ENCODE peak calls at places on chromosomes 12 and 14, in nine cellular contexts. U, P, K, O, M, H, Q, B and T are unnamed samples. For H3K4me1, the result is how much of the 10 kb centered on the place peaks cover.

GRCh38 chr14:104207142-104207845 is 68.9 kb downstream of the KIF26A start:
- DNase-seq in U (no peak), K (no peak), H (no peak), Q (no peak), B (no peak), P (no peak), O (no peak), M (no peak), T (no peak)

GRCh38 chr12:52207895-52208294 is 16.1 kb upstream of the KRT80 start:
- DNase-seq in O (peak), Q (peak), P (no peak), M (peak), B (no peak), U (no peak), K (peak), H (no peak), T (peak)

GRCh38 chr12:15978431-15978950 is 67.4 kb downstream of the DERA start:
- DNase-seq in K (no peak), O (no peak), M (no peak), P (no peak), B (no peak), Q (peak), H (no peak), U (no peak), T (no peak)

GRCh38 chr12:11508699-11509098 is 113.3 kb upstream of the PRB2 start:
- DNase-seq in Q (no peak), U (peak), H (no peak), B (no peak), P (no peak), K (no peak), M (no peak), O (no peak), T (no peak)

GRCh38 chr14:54908230-54908629 is 5.6 kb upstream of the GCH1 start:
- DNase-seq in H (no peak), Q (no peak), B (no peak), U (no peak), M (no peak), K (no peak), P (no peak), O (no peak), T (no peak)

GRCh38 chr14:74945261-74945851 is 10.0 kb downstream of the PGF start:
- DNase-seq in H (peak), K (peak), U (peak), O (no peak), B (no peak), Q (peak), P (peak), M (no peak), T (no peak)

GRCh38 chr14:50668008-50668851 is at the start of gene SAV1:
- DNase-seq in K (peak), U (peak), O (peak), P (peak), B (no peak), Q (peak), M (peak), H (peak), T (peak)

GRCh38 chr12:121843236-121843982 is 15.2 kb downstream of the HPD start:
- DNase-seq in K (no peak), B (no peak), U (no peak), P (no peak), Q (no peak), M (no peak), H (no peak), O (no peak), T (no peak)

GRCh38 chr12:46160081-46160980 is 108.5 kb downstream of the SLC38A1 start:
- DNase-seq in K (peak), H (no peak), O (peak), Q (no peak), B (no peak), P (no peak), U (no peak), M (no peak), T (no peak)

GRCh38 chr12:78194448-78194847 is 363.8 kb downstream of the NAV3 start:
- DNase-seq in O (no peak), Q (peak), H (no peak), U (no peak), P (no peak), B (no peak), M (no peak), K (no peak), T (no peak)

GRCh38 chr12:105907982-105908381 is 230.8 kb downstream of the NUAK1 start:
- DNase-seq in H (no peak), M (no peak), B (no peak), P (no peak), O (no peak), K (no peak), Q (no peak), U (no peak), T (no peak)

GRCh38 chr12:42172811-42173210 is 28.1 kb upstream of the GXYLT1 start:
- DNase-seq in O (no peak), H (no peak), M (no peak), P (no peak), B (no peak), U (no peak), K (no peak), Q (no peak), T (no peak)

DNA sequence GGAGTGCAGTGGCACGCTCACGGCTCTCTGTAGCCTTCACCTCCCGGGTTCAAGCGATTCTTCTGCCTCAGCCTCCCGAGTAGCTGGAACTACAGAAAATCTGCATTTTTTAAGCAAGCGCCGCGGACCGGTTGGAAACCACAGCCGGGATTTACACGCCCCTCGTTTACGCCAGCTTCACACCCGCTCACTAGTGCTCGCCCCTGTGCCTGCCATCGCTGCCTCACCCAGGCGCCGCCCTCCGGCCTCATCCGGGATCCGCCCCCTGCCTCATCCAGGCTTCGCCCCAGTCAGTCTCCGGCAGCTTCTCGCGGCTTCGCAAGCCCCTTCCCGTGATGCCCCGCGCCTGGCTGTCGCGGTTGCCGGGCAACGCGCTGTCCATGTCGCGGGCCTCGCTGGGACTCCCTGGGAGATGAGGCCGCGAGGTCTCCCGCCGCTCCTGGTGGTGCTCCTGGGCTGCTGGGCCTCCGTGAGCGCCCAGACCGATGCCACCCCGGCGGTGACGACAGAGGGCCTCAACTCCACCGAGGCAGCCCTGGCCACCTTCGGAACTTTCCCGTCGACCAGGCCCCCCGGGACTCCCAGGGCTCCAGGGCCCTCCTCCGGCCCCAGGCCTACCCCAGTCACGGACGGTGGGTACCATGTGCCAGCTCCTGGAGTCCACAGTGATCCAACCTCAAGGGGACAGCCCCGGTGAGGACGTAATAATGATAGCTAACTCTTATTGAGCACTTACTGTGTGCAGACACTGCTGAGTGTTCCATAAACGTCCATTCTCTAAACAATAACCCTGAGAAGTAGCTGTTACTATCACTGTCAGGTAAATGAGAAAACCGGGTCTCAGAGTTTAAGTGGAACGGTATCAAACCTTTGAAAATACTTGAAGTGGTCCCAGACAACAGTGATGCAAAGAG is at the start of gene TCTN1:
- DNase-seq in U (peak), Q (peak), K (peak), O (peak), M (peak), H (peak), B (peak), P (peak), T (peak)
- TF ChIP-seq POLR2AphosphoS5 in U (peak), Q (peak), K (peak), O (peak), M (no peak), H (peak), B (peak), P (peak), T (peak)

GRCh38 chr14:67950386-67950785 is 130.8 kb downstream of the RAD51B start:
- DNase-seq in K (no peak), P (no peak), Q (no peak), H (no peak), U (no peak), B (no peak), O (no peak), M (no peak), T (no peak)
- H3K4me1 ChIP-seq in K (under half), P (under half), Q (under half), H (under half), U (under half), B (under half), O (under half), M (under half), T (under half)

DNA sequence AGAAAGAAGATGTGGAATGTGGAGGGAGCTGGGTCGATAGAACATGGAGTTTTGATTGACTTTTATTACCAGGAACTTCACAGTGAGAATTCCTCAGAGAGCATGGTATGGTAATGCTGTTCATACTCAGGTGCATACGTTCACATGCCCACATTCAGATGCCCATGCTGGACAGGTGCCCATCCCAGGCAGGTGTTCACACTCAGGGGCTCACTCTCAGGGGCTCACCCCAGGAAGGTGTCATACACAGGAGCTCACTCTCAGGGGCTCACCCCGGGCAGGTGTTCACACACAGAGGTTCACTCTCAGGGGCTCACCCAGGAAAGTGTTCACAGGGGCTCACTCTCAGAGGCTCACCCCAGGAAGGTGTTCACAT is 360.0 kb upstream of the SFSWAP start:
- DNase-seq in H (no peak), M (no peak), K (no peak), P (no peak), B (no peak), Q (no peak), O (no peak), U (no peak), T (no peak)
- H3K27ac ChIP-seq in H (no peak), M (no peak), K (no peak), P (no peak), B (no peak), Q (no peak), O (no peak), U (no peak), T (no peak)

GRCh38 chr12:50017047-50017446 is 8.2 kb downstream of the RACGAP1 start:
- DNase-seq in Q (peak), P (peak), H (no peak), M (peak), U (no peak), O (no peak), K (peak), B (no peak), T (peak)
- TF ChIP-seq POLR2AphosphoS5 in Q (no peak), P (no peak), H (no peak), M (no peak), U (no peak), O (no peak), K (peak), B (no peak), T (peak)

GRCh38 chr12:120106151-120106550 is 10.4 kb downstream of the RAB35 start:
- DNase-seq in B (no peak), H (no peak), K (no peak), U (no peak), P (no peak), M (no peak), Q (no peak), O (no peak), T (no peak)

GRCh38 chr12:120110550-120111501 is 5.7 kb downstream of the RAB35 start:
- DNase-seq in P (peak), K (peak), B (no peak), M (no peak), U (peak), Q (no peak), H (no peak), O (no peak), T (peak)

GRCh38 chr12:120115066-120115465 is 1.5 kb downstream of the RAB35 start:
- DNase-seq in K (no peak), Q (no peak), P (no peak), H (no peak), U (no peak), O (no peak), B (no peak), M (no peak), T (no peak)

GRCh38 chr12:120104924-120105323 is 11.6 kb downstream of the RAB35 start:
- DNase-seq in H (no peak), O (no peak), M (no peak), B (no peak), P (no peak), Q (no peak), U (no peak), K (no peak), T (no peak)

DNA sequence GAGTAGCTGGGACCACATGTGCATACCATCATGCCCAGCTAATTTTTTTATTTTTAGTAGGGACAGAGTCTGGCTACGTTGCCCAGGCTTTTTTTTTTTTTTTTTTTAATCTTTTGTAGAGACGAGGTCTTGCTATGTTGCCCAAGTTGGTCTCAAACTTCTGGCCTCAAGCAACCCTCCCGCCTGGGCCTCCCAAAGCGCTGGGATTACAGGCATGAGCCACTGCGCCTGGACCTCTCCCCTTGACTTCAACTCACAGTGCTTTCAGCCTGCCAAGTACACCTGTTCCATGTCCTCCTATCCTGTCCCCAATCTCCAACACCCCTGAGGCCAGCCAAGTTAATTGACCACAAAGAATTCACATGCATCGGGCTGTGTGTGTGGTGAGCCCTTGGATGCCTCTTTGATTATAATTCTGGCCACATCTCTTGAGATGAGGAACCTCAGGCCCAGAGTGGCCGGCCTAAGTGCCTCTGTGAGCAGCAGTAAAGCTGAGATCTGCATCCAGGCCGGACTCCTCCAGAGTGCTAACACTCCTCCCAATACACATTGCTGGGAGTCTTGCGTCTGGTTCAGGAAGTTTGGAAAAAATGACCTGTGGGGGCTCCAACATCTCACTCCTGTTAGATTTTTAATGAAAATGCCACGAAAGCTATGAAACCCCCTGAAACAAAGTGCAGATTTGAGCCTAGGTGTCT is 6.8 kb downstream of the RAB35 start:
- DNase-seq in M (no peak), U (no peak), B (no peak), H (no peak), P (no peak), K (no peak), O (no peak), Q (no peak), T (no peak)
- H3K4me1 ChIP-seq in M (under half), U (under half), B (under half), H (under half), P (under half), K (under half), O (under half), Q (under half), T (half or more)

DNA sequence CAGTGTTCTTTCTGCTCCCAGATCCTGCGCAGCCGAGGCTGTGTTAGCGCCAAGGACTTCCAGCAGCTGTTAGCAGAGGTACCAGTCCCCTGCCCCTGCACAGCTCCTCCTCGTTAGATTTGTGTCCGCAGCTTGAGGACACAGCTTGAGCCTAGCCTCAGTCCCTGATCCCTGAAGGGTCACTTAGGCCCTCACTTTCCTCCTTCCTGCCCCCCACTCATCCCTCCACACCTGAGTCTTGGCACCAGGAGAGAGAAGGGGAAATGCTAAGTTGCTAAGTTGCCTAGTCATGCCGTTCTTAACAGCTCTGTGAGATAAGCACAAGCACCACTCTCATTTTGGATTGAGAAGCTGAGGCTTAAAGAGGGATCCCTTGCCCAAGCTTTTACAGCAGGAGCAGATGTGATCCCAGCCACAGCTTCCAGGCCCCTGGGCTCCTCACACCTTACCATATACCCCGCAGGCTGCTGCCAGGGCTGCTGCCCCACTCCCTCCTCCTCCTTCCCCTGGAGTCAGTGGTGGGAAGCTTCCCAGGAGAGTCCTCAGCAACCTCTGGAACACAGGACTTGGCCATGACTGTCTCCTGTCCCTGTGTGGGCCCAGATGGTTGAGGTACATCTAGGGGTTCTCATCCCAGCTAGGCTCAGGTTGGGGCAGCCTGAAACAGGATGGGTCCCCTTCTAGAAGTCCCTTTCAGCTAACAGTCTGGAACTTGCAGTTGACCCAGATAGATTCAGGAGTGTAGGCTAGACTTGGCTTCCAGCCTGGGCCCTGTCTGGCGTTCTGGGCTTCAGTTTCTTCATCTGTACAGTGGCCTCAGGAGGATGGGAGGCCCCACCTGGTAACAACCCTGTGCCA is 975 bp downstream of the OGFOD2 start:
- DNase-seq in O (no peak), B (no peak), M (peak), U (no peak), P (no peak), H (no peak), Q (peak), K (no peak), T (no peak)
- H3K27ac ChIP-seq in O (peak), B (peak), M (peak), U (no peak), P (peak), H (peak), Q (peak), K (peak), T (peak)

GRCh38 chr14:77467801-77468200 is 9.9 kb downstream of the AHSA1 start:
- DNase-seq in H (no peak), P (no peak), B (no peak), Q (no peak), M (no peak), U (no peak), K (no peak), O (no peak), T (no peak)

GRCh38 chr14:77474763-77475162 is 16.9 kb downstream of the AHSA1 start:
- DNase-seq in P (no peak), M (no peak), O (no peak), Q (no peak), H (no peak), B (no peak), U (no peak), K (no peak), T (no peak)

GRCh38 chr14:77469041-77469440 is 11.1 kb downstream of the AHSA1 start:
- DNase-seq in M (no peak), K (no peak), U (no peak), O (no peak), P (no peak), H (no peak), B (no peak), Q (no peak), T (no peak)

GRCh38 chr14:77469539-77469938 is 11.6 kb downstream of the AHSA1 start:
- DNase-seq in K (no peak), P (no peak), M (no peak), B (no peak), O (no peak), H (no peak), Q (no peak), U (no peak), T (no peak)

GRCh38 chr14:77470192-77470870 is 12.4 kb downstream of the AHSA1 start:
- DNase-seq in K (no peak), U (peak), Q (no peak), M (no peak), B (no peak), H (no peak), P (peak), O (peak), T (no peak)
- TF ChIP-seq POLR2AphosphoS5 in K (no peak), U (no peak), Q (no peak), M (no peak), B (no peak), H (no peak), P (no peak), O (peak), T (no peak)

GRCh38 chr14:99576761-99577705 is 27.0 kb downstream of the CCDC85C start:
- DNase-seq in Q (no peak), O (no peak), M (no peak), P (no peak), U (no peak), B (no peak), K (no peak), H (no peak), T (no peak)

GRCh38 chr14:99576304-99576703 is 27.7 kb downstream of the CCDC85C start:
- DNase-seq in M (no peak), B (no peak), U (no peak), K (no peak), O (no peak), P (no peak), H (no peak), Q (no peak), T (no peak)

GRCh38 chr14:99573436-99574098 is 30.4 kb downstream of the CCDC85C start:
- DNase-seq in M (no peak), Q (no peak), H (no peak), O (no peak), K (no peak), U (no peak), P (no peak), B (no peak), T (no peak)

GRCh38 chr14:99574099-99574880 is 29.7 kb downstream of the CCDC85C start:
- DNase-seq in B (no peak), O (peak), Q (no peak), M (no peak), H (no peak), U (peak), P (peak), K (no peak), T (peak)

GRCh38 chr14:99575043-99576023 is 28.7 kb downstream of the CCDC85C start:
- DNase-seq in Q (no peak), K (no peak), H (no peak), M (peak), P (peak), B (no peak), U (no peak), O (peak), T (peak)
- H3K4me1 ChIP-seq in Q (under half), K (under half), H (half or more), M (half or more), P (half or more), B (under half), U (half or more), O (half or more), T (half or more)